ENCODE peak calls at places on chromosomes 16 and 17, in nine cellular contexts. T is neural progenitor cell; J is ovary; F is ACHN; X is GM23338; M is neural crest cell; V is activated CD4-positive, alpha-beta T cell treated with anti-CD3 and anti-CD28 coated beads for 36 hours; N is activated CD8-positive, alpha-beta memory T cell treated with anti-CD3 and anti-CD28 coated beads for 48 hours; O is NCI-H460. I is an unnamed sample.

GRCh38 chr16:72189865-72190371 is 18.0 kb upstream of the PMFBP1 start:
- DNase-seq in T (no peak), J (no peak), F (peak), X (no peak), M (no peak), V (no peak), N (no peak), O (no peak), I (no peak)

GRCh38 chr16:54506691-54507090 is 220.1 kb upstream of the IRX3 start:
- DNase-seq in T (peak), J (no peak), F (no peak), X (peak), M (no peak), V (no peak), N (no peak), O (no peak), I (peak)

GRCh38 chr17:41648411-41649195 is 24.2 kb upstream of the KRT17 start:
- DNase-seq in T (peak), J (peak), F (peak), X (peak), M (peak), V (peak), N (peak), O (peak), I (peak)

GRCh38 chr17:63133489-63133888 is 167.5 kb downstream of the TANC2 start:
- DNase-seq in T (no peak), J (no peak), F (no peak), X (no peak), M (no peak), V (no peak), N (no peak), O (no peak), I (no peak)

GRCh38 chr17:63423251-63423950 is 22.7 kb downstream of the CYB561 start:
- DNase-seq in T (no peak), J (no peak), F (no peak), X (no peak), M (no peak), V (no peak), N (no peak), O (no peak), I (no peak)

GRCh38 chr17:19370493-19370960 is 7.8 kb upstream of the MAPK7 start:
- DNase-seq in T (no peak), J (no peak), F (no peak), X (no peak), M (no peak), V (peak), N (no peak), O (no peak), I (peak)

GRCh38 chr17:14672830-14673229 is 371.9 kb downstream of the HS3ST3B1 start:
- DNase-seq in T (peak), J (no peak), F (no peak), X (no peak), M (no peak), V (no peak), N (no peak), O (no peak), I (no peak)

GRCh38 chr17:15946611-15947120 is 1.7 kb downstream of the ADORA2B start:
- DNase-seq in T (no peak), J (no peak), F (no peak), X (no peak), M (no peak), V (no peak), N (no peak), O (no peak), I (no peak)

GRCh38 chr17:5299383-5299782 is 17.3 kb downstream of the RABEP1 start:
- DNase-seq in T (no peak), J (no peak), F (no peak), X (no peak), M (no peak), V (no peak), N (no peak), O (no peak), I (no peak)

GRCh38 chr16:83356266-83356665 is 451.5 kb upstream of the HSBP1 start:
- DNase-seq in T (peak), J (no peak), F (peak), X (peak), M (peak), V (peak), N (no peak), O (peak), I (peak)

GRCh38 chr17:38749222-38750043 is 1.3 kb upstream of the PCGF2 start:
- DNase-seq in T (peak), J (peak), F (peak), X (peak), M (peak), V (peak), N (no peak), O (peak), I (peak)

GRCh38 chr16:10938321-10938720 is 3.9 kb downstream of the DEXI start:
- DNase-seq in T (no peak), J (no peak), F (no peak), X (no peak), M (no peak), V (peak), N (no peak), O (no peak), I (no peak)

GRCh38 chr16:588639-588888 is 1.3 kb upstream of the RAB40C start:
- DNase-seq in T (peak), J (peak), F (peak), X (peak), M (peak), V (peak), N (peak), O (no peak), I (no peak)

GRCh38 chr17:17844500-17844899 is 7.7 kb upstream of the SREBF1 start:
- DNase-seq in T (no peak), J (no peak), F (no peak), X (no peak), M (no peak), V (no peak), N (no peak), O (no peak), I (no peak)

GRCh38 chr16:2023098-2023925 is 3.4 kb upstream of the NHERF2 start:
- DNase-seq in T (peak), J (peak), F (peak), X (peak), M (peak), V (peak), N (peak), O (peak), I (peak)

GRCh38 chr17:2011421-2012371 is 13.4 kb downstream of the RTN4RL1 start:
- DNase-seq in T (peak), J (no peak), F (no peak), X (peak), M (no peak), V (no peak), N (no peak), O (no peak), I (no peak)

GRCh38 chr17:38654411-38655398 is 20.1 kb downstream of the EPOP start:
- DNase-seq in T (no peak), J (peak), F (no peak), X (peak), M (no peak), V (no peak), N (no peak), O (no peak), I (no peak)

GRCh38 chr17:37284198-37284597 is 91.6 kb upstream of the C17orf78 start:
- DNase-seq in T (no peak), J (no peak), F (no peak), X (no peak), M (no peak), V (no peak), N (no peak), O (no peak), I (no peak)

GRCh38 chr16:20849587-20850390 is 43.5 kb downstream of the REXO5 start:
- DNase-seq in T (peak), J (peak), F (peak), X (peak), M (peak), V (peak), N (peak), O (peak), I (peak)

GRCh38 chr17:76868669-76869208 is 535 bp downstream of the MGAT5B start:
- DNase-seq in T (peak), J (no peak), F (peak), X (peak), M (no peak), V (no peak), N (no peak), O (no peak), I (no peak)

GRCh38 chr16:80846275-80847013 is 42.0 kb upstream of the CDYL2 start:
- DNase-seq in T (no peak), J (no peak), F (no peak), X (no peak), M (no peak), V (no peak), N (no peak), O (no peak), I (no peak)

GRCh38 chr17:30389755-30390300 is 11.1 kb downstream of the CPD start:
- DNase-seq in T (no peak), J (no peak), F (no peak), X (no peak), M (no peak), V (no peak), N (no peak), O (no peak), I (no peak)

GRCh38 chr16:77336637-77337036 is 98.2 kb downstream of the ADAMTS18 start:
- DNase-seq in T (peak), J (no peak), F (no peak), X (peak), M (no peak), V (no peak), N (no peak), O (no peak), I (no peak)

GRCh38 chr17:44307387-44308186 is 814 bp upstream of the RUNDC3A start:
- DNase-seq in T (peak), J (peak), F (peak), X (peak), M (peak), V (no peak), N (no peak), O (no peak), I (peak)

GRCh38 chr17:48215583-48216139 is 108.1 kb downstream of the SNX11 start:
- DNase-seq in T (peak), J (no peak), F (peak), X (peak), M (peak), V (peak), N (no peak), O (peak), I (peak)

GRCh38 chr17:76539631-76540271 is at the start of gene PRCD:
- DNase-seq in T (peak), J (peak), F (no peak), X (peak), M (no peak), V (no peak), N (no peak), O (no peak), I (no peak)

GRCh38 chr17:10733666-10734065 is 3.8 kb upstream of the TMEM220 start:
- DNase-seq in T (no peak), J (no peak), F (no peak), X (no peak), M (no peak), V (no peak), N (no peak), O (no peak), I (no peak)

GRCh38 chr17:38320482-38320881 is 23.3 kb downstream of the GPR179 start:
- DNase-seq in T (no peak), J (no peak), F (no peak), X (no peak), M (no peak), V (no peak), N (no peak), O (no peak), I (no peak)

GRCh38 chr16:86531193-86531550 is 20.8 kb downstream of the FOXF1 start:
- DNase-seq in T (no peak), J (peak), F (no peak), X (no peak), M (no peak), V (no peak), N (no peak), O (no peak), I (no peak)